ENCODE peak calls at places on chromosomes 1 and 21, in five cellular contexts. One of them, this sample, is unnamed.

GRCh38 chr1:33363470-33363861 is 42.6 kb upstream of the A3GALT2 start:
- DNase-seq in fibroblast of mammary gland: no peak
- DNase-seq in stimulated activated CD8-positive, alpha-beta memory T cell treated with anti-CD3 and anti-CD28 coated beads, Interleukin-7, amount 100 ng/mL, for 1 hour: no peak
- DNase-seq in RPMI8226: peak
- DNase-seq in activated CD4-positive, alpha-beta T cell treated with anti-CD3 and anti-CD28 coated beads for 24 hours: no peak
- DNase-seq in this sample: no peak

GRCh38 chr1:246142320-246142893 is 364.7 kb downstream of the SMYD3 start:
- DNase-seq in fibroblast of mammary gland: peak
- DNase-seq in stimulated activated CD8-positive, alpha-beta memory T cell treated with anti-CD3 and anti-CD28 coated beads, Interleukin-7, amount 100 ng/mL, for 1 hour: no peak
- DNase-seq in RPMI8226: no peak
- DNase-seq in activated CD4-positive, alpha-beta T cell treated with anti-CD3 and anti-CD28 coated beads for 24 hours: no peak
- DNase-seq in this sample: no peak

GRCh38 chr1:92404661-92405060 is 82.1 kb downstream of the GFI1 start:
- DNase-seq in fibroblast of mammary gland: peak
- DNase-seq in stimulated activated CD8-positive, alpha-beta memory T cell treated with anti-CD3 and anti-CD28 coated beads, Interleukin-7, amount 100 ng/mL, for 1 hour: no peak
- DNase-seq in RPMI8226: no peak
- DNase-seq in activated CD4-positive, alpha-beta T cell treated with anti-CD3 and anti-CD28 coated beads for 24 hours: no peak
- DNase-seq in this sample: no peak

GRCh38 chr1:53075761-53076163 is 13.7 kb downstream of the PODN start:
- DNase-seq in fibroblast of mammary gland: no peak
- DNase-seq in stimulated activated CD8-positive, alpha-beta memory T cell treated with anti-CD3 and anti-CD28 coated beads, Interleukin-7, amount 100 ng/mL, for 1 hour: no peak
- DNase-seq in RPMI8226: peak
- DNase-seq in activated CD4-positive, alpha-beta T cell treated with anti-CD3 and anti-CD28 coated beads for 24 hours: no peak
- DNase-seq in this sample: no peak

GRCh38 chr1:6123083-6123482 is 57.0 kb downstream of the CHD5 start:
- DNase-seq in fibroblast of mammary gland: no peak
- DNase-seq in stimulated activated CD8-positive, alpha-beta memory T cell treated with anti-CD3 and anti-CD28 coated beads, Interleukin-7, amount 100 ng/mL, for 1 hour: no peak
- DNase-seq in RPMI8226: no peak
- DNase-seq in activated CD4-positive, alpha-beta T cell treated with anti-CD3 and anti-CD28 coated beads for 24 hours: no peak
- DNase-seq in this sample: peak

GRCh38 chr1:111516008-111516535 is 12.6 kb upstream of the ADORA3 start:
- DNase-seq in fibroblast of mammary gland: peak
- DNase-seq in stimulated activated CD8-positive, alpha-beta memory T cell treated with anti-CD3 and anti-CD28 coated beads, Interleukin-7, amount 100 ng/mL, for 1 hour: no peak
- DNase-seq in RPMI8226: peak
- DNase-seq in activated CD4-positive, alpha-beta T cell treated with anti-CD3 and anti-CD28 coated beads for 24 hours: no peak
- DNase-seq in this sample: peak

GRCh38 chr21:44071359-44072104 is 35.7 kb upstream of the PWP2 start:
- DNase-seq in fibroblast of mammary gland: no peak
- DNase-seq in stimulated activated CD8-positive, alpha-beta memory T cell treated with anti-CD3 and anti-CD28 coated beads, Interleukin-7, amount 100 ng/mL, for 1 hour: no peak
- DNase-seq in RPMI8226: no peak
- DNase-seq in activated CD4-positive, alpha-beta T cell treated with anti-CD3 and anti-CD28 coated beads for 24 hours: no peak
- DNase-seq in this sample: no peak

GRCh38 chr1:46820076-46820475 is 21.2 kb downstream of the CYP4B1 start:
- DNase-seq in fibroblast of mammary gland: no peak
- DNase-seq in stimulated activated CD8-positive, alpha-beta memory T cell treated with anti-CD3 and anti-CD28 coated beads, Interleukin-7, amount 100 ng/mL, for 1 hour: no peak
- DNase-seq in RPMI8226: peak
- DNase-seq in activated CD4-positive, alpha-beta T cell treated with anti-CD3 and anti-CD28 coated beads for 24 hours: no peak
- DNase-seq in this sample: no peak

GRCh38 chr1:27624467-27625233 is 10.3 kb downstream of the FGR start:
- DNase-seq in fibroblast of mammary gland: no peak
- DNase-seq in stimulated activated CD8-positive, alpha-beta memory T cell treated with anti-CD3 and anti-CD28 coated beads, Interleukin-7, amount 100 ng/mL, for 1 hour: no peak
- DNase-seq in RPMI8226: no peak
- DNase-seq in activated CD4-positive, alpha-beta T cell treated with anti-CD3 and anti-CD28 coated beads for 24 hours: no peak
- DNase-seq in this sample: no peak

GRCh38 chr1:7677815-7678214 is 93.3 kb upstream of the VAMP3 start:
- DNase-seq in fibroblast of mammary gland: no peak
- DNase-seq in stimulated activated CD8-positive, alpha-beta memory T cell treated with anti-CD3 and anti-CD28 coated beads, Interleukin-7, amount 100 ng/mL, for 1 hour: no peak
- DNase-seq in RPMI8226: no peak
- DNase-seq in activated CD4-positive, alpha-beta T cell treated with anti-CD3 and anti-CD28 coated beads for 24 hours: no peak
- DNase-seq in this sample: no peak

GRCh38 chr21:45432575-45433255 is 27.8 kb downstream of the COL18A1 start:
- DNase-seq in fibroblast of mammary gland: peak
- DNase-seq in stimulated activated CD8-positive, alpha-beta memory T cell treated with anti-CD3 and anti-CD28 coated beads, Interleukin-7, amount 100 ng/mL, for 1 hour: no peak
- DNase-seq in RPMI8226: no peak
- DNase-seq in activated CD4-positive, alpha-beta T cell treated with anti-CD3 and anti-CD28 coated beads for 24 hours: no peak
- DNase-seq in this sample: no peak

GRCh38 chr1:64895500-64895899 is 70.8 kb downstream of the JAK1 start:
- DNase-seq in fibroblast of mammary gland: no peak
- DNase-seq in stimulated activated CD8-positive, alpha-beta memory T cell treated with anti-CD3 and anti-CD28 coated beads, Interleukin-7, amount 100 ng/mL, for 1 hour: no peak
- DNase-seq in RPMI8226: no peak
- DNase-seq in activated CD4-positive, alpha-beta T cell treated with anti-CD3 and anti-CD28 coated beads for 24 hours: no peak
- DNase-seq in this sample: peak

GRCh38 chr1:43009274-43009673 is 50.6 kb upstream of the SLC2A1 start:
- DNase-seq in fibroblast of mammary gland: no peak
- DNase-seq in stimulated activated CD8-positive, alpha-beta memory T cell treated with anti-CD3 and anti-CD28 coated beads, Interleukin-7, amount 100 ng/mL, for 1 hour: no peak
- DNase-seq in RPMI8226: no peak
- DNase-seq in activated CD4-positive, alpha-beta T cell treated with anti-CD3 and anti-CD28 coated beads for 24 hours: no peak
- DNase-seq in this sample: peak

GRCh38 chr1:173638043-173639021 is 3.2 kb downstream of the TEX50 start:
- DNase-seq in fibroblast of mammary gland: no peak
- DNase-seq in stimulated activated CD8-positive, alpha-beta memory T cell treated with anti-CD3 and anti-CD28 coated beads, Interleukin-7, amount 100 ng/mL, for 1 hour: no peak
- DNase-seq in RPMI8226: no peak
- DNase-seq in activated CD4-positive, alpha-beta T cell treated with anti-CD3 and anti-CD28 coated beads for 24 hours: no peak
- DNase-seq in this sample: no peak

GRCh38 chr1:1440262-1440772 is 4.8 kb downstream of the VWA1 start:
- DNase-seq in fibroblast of mammary gland: no peak
- DNase-seq in stimulated activated CD8-positive, alpha-beta memory T cell treated with anti-CD3 and anti-CD28 coated beads, Interleukin-7, amount 100 ng/mL, for 1 hour: no peak
- DNase-seq in RPMI8226: no peak
- DNase-seq in activated CD4-positive, alpha-beta T cell treated with anti-CD3 and anti-CD28 coated beads for 24 hours: no peak
- DNase-seq in this sample: no peak

GRCh38 chr1:50023292-50024159 is at the start of gene AGBL4:
- DNase-seq in fibroblast of mammary gland: peak
- DNase-seq in stimulated activated CD8-positive, alpha-beta memory T cell treated with anti-CD3 and anti-CD28 coated beads, Interleukin-7, amount 100 ng/mL, for 1 hour: no peak
- DNase-seq in RPMI8226: peak
- DNase-seq in activated CD4-positive, alpha-beta T cell treated with anti-CD3 and anti-CD28 coated beads for 24 hours: no peak
- DNase-seq in this sample: no peak

GRCh38 chr1:228810855-228811654 is 75.8 kb downstream of the RHOU start:
- DNase-seq in fibroblast of mammary gland: no peak
- DNase-seq in stimulated activated CD8-positive, alpha-beta memory T cell treated with anti-CD3 and anti-CD28 coated beads, Interleukin-7, amount 100 ng/mL, for 1 hour: no peak
- DNase-seq in RPMI8226: peak
- DNase-seq in activated CD4-positive, alpha-beta T cell treated with anti-CD3 and anti-CD28 coated beads for 24 hours: no peak
- DNase-seq in this sample: no peak

GRCh38 chr1:1543706-1544099 is 3.3 kb upstream of the TMEM240 start:
- DNase-seq in fibroblast of mammary gland: no peak
- DNase-seq in stimulated activated CD8-positive, alpha-beta memory T cell treated with anti-CD3 and anti-CD28 coated beads, Interleukin-7, amount 100 ng/mL, for 1 hour: no peak
- DNase-seq in RPMI8226: no peak
- DNase-seq in activated CD4-positive, alpha-beta T cell treated with anti-CD3 and anti-CD28 coated beads for 24 hours: no peak
- DNase-seq in this sample: no peak

GRCh38 chr1:51899022-51899421 is 20.5 kb upstream of the NRDC start:
- DNase-seq in fibroblast of mammary gland: no peak
- DNase-seq in stimulated activated CD8-positive, alpha-beta memory T cell treated with anti-CD3 and anti-CD28 coated beads, Interleukin-7, amount 100 ng/mL, for 1 hour: no peak
- DNase-seq in RPMI8226: no peak
- DNase-seq in activated CD4-positive, alpha-beta T cell treated with anti-CD3 and anti-CD28 coated beads for 24 hours: no peak
- DNase-seq in this sample: no peak

GRCh38 chr1:27141266-27142003 is 13.5 kb downstream of the SLC9A1 start:
- DNase-seq in fibroblast of mammary gland: no peak
- DNase-seq in stimulated activated CD8-positive, alpha-beta memory T cell treated with anti-CD3 and anti-CD28 coated beads, Interleukin-7, amount 100 ng/mL, for 1 hour: no peak
- DNase-seq in RPMI8226: no peak
- DNase-seq in activated CD4-positive, alpha-beta T cell treated with anti-CD3 and anti-CD28 coated beads for 24 hours: no peak
- DNase-seq in this sample: no peak

GRCh38 chr1:84020151-84020550 is 21.2 kb upstream of the TTLL7 start:
- DNase-seq in fibroblast of mammary gland: no peak
- DNase-seq in stimulated activated CD8-positive, alpha-beta memory T cell treated with anti-CD3 and anti-CD28 coated beads, Interleukin-7, amount 100 ng/mL, for 1 hour: no peak
- DNase-seq in RPMI8226: no peak
- DNase-seq in activated CD4-positive, alpha-beta T cell treated with anti-CD3 and anti-CD28 coated beads for 24 hours: no peak
- DNase-seq in this sample: peak

GRCh38 chr1:160866001-160866704 is 3.5 kb upstream of the CD244 start:
- DNase-seq in fibroblast of mammary gland: no peak
- DNase-seq in stimulated activated CD8-positive, alpha-beta memory T cell treated with anti-CD3 and anti-CD28 coated beads, Interleukin-7, amount 100 ng/mL, for 1 hour: no peak
- DNase-seq in RPMI8226: no peak
- DNase-seq in activated CD4-positive, alpha-beta T cell treated with anti-CD3 and anti-CD28 coated beads for 24 hours: no peak
- DNase-seq in this sample: no peak

GRCh38 chr1:41662061-41662655 is 177.7 kb upstream of the EDN2 start:
- DNase-seq in fibroblast of mammary gland: peak
- DNase-seq in stimulated activated CD8-positive, alpha-beta memory T cell treated with anti-CD3 and anti-CD28 coated beads, Interleukin-7, amount 100 ng/mL, for 1 hour: peak
- DNase-seq in RPMI8226: peak
- DNase-seq in activated CD4-positive, alpha-beta T cell treated with anti-CD3 and anti-CD28 coated beads for 24 hours: peak
- DNase-seq in this sample: no peak

GRCh38 chr1:29975036-29975694 is 738.8 kb downstream of the PTPRU start:
- DNase-seq in fibroblast of mammary gland: peak
- DNase-seq in stimulated activated CD8-positive, alpha-beta memory T cell treated with anti-CD3 and anti-CD28 coated beads, Interleukin-7, amount 100 ng/mL, for 1 hour: no peak
- DNase-seq in RPMI8226: peak
- DNase-seq in activated CD4-positive, alpha-beta T cell treated with anti-CD3 and anti-CD28 coated beads for 24 hours: no peak
- DNase-seq in this sample: peak

GRCh38 chr1:219354962-219355361 is 181.3 kb downstream of the LYPLAL1 start:
- DNase-seq in fibroblast of mammary gland: no peak
- DNase-seq in stimulated activated CD8-positive, alpha-beta memory T cell treated with anti-CD3 and anti-CD28 coated beads, Interleukin-7, amount 100 ng/mL, for 1 hour: no peak
- DNase-seq in RPMI8226: no peak
- DNase-seq in activated CD4-positive, alpha-beta T cell treated with anti-CD3 and anti-CD28 coated beads for 24 hours: no peak
- DNase-seq in this sample: no peak

This sample was measured in OCI-M1.